ENCODE peak calls at places on chromosome 5, in seven cellular contexts. One of them, this sample, is unnamed.

GRCh38 chr5:16411741-16412455 is 53.7 kb downstream of the ZNF622 start:
- DNase-seq in effector memory CD8-positive, alpha-beta T cell: no peak
- DNase-seq in CD4-positive, alpha-beta T cell: no peak
- DNase-seq in NCI-H2171: no peak
- DNase-seq in GM12865: no peak
- DNase-seq in LoVo: no peak
- DNase-seq in naive thymus-derived CD8-positive, alpha-beta T cell: no peak
- DNase-seq in this sample: peak; percentile 10

GRCh38 chr5:6716634-6717149 is 3.5 kb downstream of the TENT4A start:
- DNase-seq in effector memory CD8-positive, alpha-beta T cell: no peak
- DNase-seq in CD4-positive, alpha-beta T cell: no peak
- DNase-seq in NCI-H2171: no peak
- DNase-seq in GM12865: no peak
- DNase-seq in LoVo: no peak
- DNase-seq in naive thymus-derived CD8-positive, alpha-beta T cell: no peak
- DNase-seq in this sample: no peak

GRCh38 chr5:39650234-39650816 is 225.5 kb upstream of the DAB2 start:
- DNase-seq in effector memory CD8-positive, alpha-beta T cell: no peak
- DNase-seq in CD4-positive, alpha-beta T cell: no peak
- DNase-seq in NCI-H2171: no peak
- DNase-seq in GM12865: no peak
- DNase-seq in LoVo: no peak
- DNase-seq in naive thymus-derived CD8-positive, alpha-beta T cell: no peak
- DNase-seq in this sample: no peak

GRCh38 chr5:41598011-41598410 is 87.6 kb upstream of the PLCXD3 start:
- DNase-seq in effector memory CD8-positive, alpha-beta T cell: no peak
- DNase-seq in CD4-positive, alpha-beta T cell: no peak
- DNase-seq in NCI-H2171: no peak
- DNase-seq in GM12865: no peak
- DNase-seq in LoVo: no peak
- DNase-seq in naive thymus-derived CD8-positive, alpha-beta T cell: no peak
- DNase-seq in this sample: peak; percentile 3

GRCh38 chr5:59067976-59068651 is 485.2 kb downstream of the RAB3C start:
- DNase-seq in effector memory CD8-positive, alpha-beta T cell: no peak
- DNase-seq in CD4-positive, alpha-beta T cell: no peak
- DNase-seq in NCI-H2171: no peak
- DNase-seq in GM12865: no peak
- DNase-seq in LoVo: no peak
- DNase-seq in naive thymus-derived CD8-positive, alpha-beta T cell: no peak
- DNase-seq in this sample: no peak

GRCh38 chr5:73729329-73729728 is 103.3 kb downstream of the ARHGEF28 start:
- DNase-seq in effector memory CD8-positive, alpha-beta T cell: no peak
- DNase-seq in CD4-positive, alpha-beta T cell: no peak
- DNase-seq in NCI-H2171: no peak
- DNase-seq in GM12865: no peak
- DNase-seq in LoVo: no peak
- DNase-seq in naive thymus-derived CD8-positive, alpha-beta T cell: no peak
- DNase-seq in this sample: no peak

GRCh38 chr5:1343931-1344901 is 683 bp downstream of the CLPTM1L start:
- DNase-seq in effector memory CD8-positive, alpha-beta T cell: no peak
- DNase-seq in CD4-positive, alpha-beta T cell: no peak
- DNase-seq in NCI-H2171: peak; percentile 51
- DNase-seq in GM12865: peak; percentile 26
- DNase-seq in LoVo: no peak
- DNase-seq in naive thymus-derived CD8-positive, alpha-beta T cell: no peak
- DNase-seq in this sample: no peak

GRCh38 chr5:98997000-98997399 is 68.2 kb upstream of the CHD1 start:
- DNase-seq in effector memory CD8-positive, alpha-beta T cell: no peak
- DNase-seq in CD4-positive, alpha-beta T cell: no peak
- DNase-seq in NCI-H2171: no peak
- DNase-seq in GM12865: no peak
- DNase-seq in LoVo: no peak
- DNase-seq in naive thymus-derived CD8-positive, alpha-beta T cell: no peak
- DNase-seq in this sample: no peak

GRCh38 chr5:34627794-34628193 is 28.3 kb upstream of the RAI14 start:
- DNase-seq in effector memory CD8-positive, alpha-beta T cell: no peak
- DNase-seq in CD4-positive, alpha-beta T cell: no peak
- DNase-seq in NCI-H2171: no peak
- DNase-seq in GM12865: no peak
- DNase-seq in LoVo: no peak
- DNase-seq in naive thymus-derived CD8-positive, alpha-beta T cell: no peak
- DNase-seq in this sample: peak; percentile 86

GRCh38 chr5:100890514-100891008 is 12.5 kb downstream of the ST8SIA4 start:
- DNase-seq in effector memory CD8-positive, alpha-beta T cell: no peak
- DNase-seq in CD4-positive, alpha-beta T cell: no peak
- DNase-seq in NCI-H2171: no peak
- DNase-seq in GM12865: peak; percentile 66
- DNase-seq in LoVo: peak; percentile 16
- DNase-seq in naive thymus-derived CD8-positive, alpha-beta T cell: no peak
- DNase-seq in this sample: no peak

GRCh38 chr5:173283318-173284288 is 44.6 kb downstream of the STC2 start:
- DNase-seq in effector memory CD8-positive, alpha-beta T cell: peak; percentile 15
- DNase-seq in CD4-positive, alpha-beta T cell: peak; percentile 50
- DNase-seq in NCI-H2171: peak; percentile 19
- DNase-seq in GM12865: peak; percentile 84
- DNase-seq in LoVo: peak; percentile 41
- DNase-seq in naive thymus-derived CD8-positive, alpha-beta T cell: peak; percentile 71
- DNase-seq in this sample: no peak

GRCh38 chr5:18465833-18466681 is 831.8 kb downstream of the TAF11L14 start:
- DNase-seq in effector memory CD8-positive, alpha-beta T cell: no peak
- DNase-seq in CD4-positive, alpha-beta T cell: no peak
- DNase-seq in NCI-H2171: peak; percentile 49
- DNase-seq in GM12865: peak; percentile 54
- DNase-seq in LoVo: peak; percentile 79
- DNase-seq in naive thymus-derived CD8-positive, alpha-beta T cell: no peak
- DNase-seq in this sample: peak; percentile 24

GRCh38 chr5:174793684-174794328 is 69.4 kb downstream of the MSX2 start:
- DNase-seq in effector memory CD8-positive, alpha-beta T cell: peak; percentile 1
- DNase-seq in CD4-positive, alpha-beta T cell: peak; percentile 11
- DNase-seq in NCI-H2171: no peak
- DNase-seq in GM12865: peak; percentile 48
- DNase-seq in LoVo: peak; percentile 67
- DNase-seq in naive thymus-derived CD8-positive, alpha-beta T cell: no peak
- DNase-seq in this sample: no peak

GRCh38 chr5:74192606-74193299 is 447.8 kb downstream of the ENC1 start:
- DNase-seq in effector memory CD8-positive, alpha-beta T cell: no peak
- DNase-seq in CD4-positive, alpha-beta T cell: no peak
- DNase-seq in NCI-H2171: no peak
- DNase-seq in GM12865: peak; percentile 15
- DNase-seq in LoVo: no peak
- DNase-seq in naive thymus-derived CD8-positive, alpha-beta T cell: no peak
- DNase-seq in this sample: no peak

GRCh38 chr5:75091597-75091996 is 39.2 kb upstream of the GCNT4 start:
- DNase-seq in effector memory CD8-positive, alpha-beta T cell: no peak
- DNase-seq in CD4-positive, alpha-beta T cell: no peak
- DNase-seq in NCI-H2171: no peak
- DNase-seq in GM12865: no peak
- DNase-seq in LoVo: no peak
- DNase-seq in naive thymus-derived CD8-positive, alpha-beta T cell: no peak
- DNase-seq in this sample: no peak

GRCh38 chr5:28725001-28725400 is 1686.6 kb upstream of the CDH9 start:
- DNase-seq in effector memory CD8-positive, alpha-beta T cell: no peak
- DNase-seq in CD4-positive, alpha-beta T cell: no peak
- DNase-seq in NCI-H2171: no peak
- DNase-seq in GM12865: no peak
- DNase-seq in LoVo: no peak
- DNase-seq in naive thymus-derived CD8-positive, alpha-beta T cell: no peak
- DNase-seq in this sample: no peak

GRCh38 chr5:72817076-72817476 is 615 bp downstream of the TNPO1 start:
- DNase-seq in effector memory CD8-positive, alpha-beta T cell: no peak
- DNase-seq in CD4-positive, alpha-beta T cell: peak; percentile 18
- DNase-seq in NCI-H2171: no peak
- DNase-seq in GM12865: peak; percentile 70
- DNase-seq in LoVo: peak; percentile 46
- DNase-seq in naive thymus-derived CD8-positive, alpha-beta T cell: peak; percentile 33
- DNase-seq in this sample: no peak

GRCh38 chr5:155167736-155168135 is 154.2 kb downstream of the KIF4B start:
- DNase-seq in effector memory CD8-positive, alpha-beta T cell: no peak
- DNase-seq in CD4-positive, alpha-beta T cell: no peak
- DNase-seq in NCI-H2171: no peak
- DNase-seq in GM12865: no peak
- DNase-seq in LoVo: no peak
- DNase-seq in naive thymus-derived CD8-positive, alpha-beta T cell: no peak
- DNase-seq in this sample: no peak

GRCh38 chr5:126594077-126594476 is 942 bp downstream of the ALDH7A1 start:
- DNase-seq in effector memory CD8-positive, alpha-beta T cell: no peak
- DNase-seq in CD4-positive, alpha-beta T cell: no peak
- DNase-seq in NCI-H2171: no peak
- DNase-seq in GM12865: no peak
- DNase-seq in LoVo: no peak
- DNase-seq in naive thymus-derived CD8-positive, alpha-beta T cell: no peak
- DNase-seq in this sample: no peak

GRCh38 chr5:159441441-159441840 is 111.2 kb upstream of the IL12B start:
- DNase-seq in effector memory CD8-positive, alpha-beta T cell: no peak
- DNase-seq in CD4-positive, alpha-beta T cell: no peak
- DNase-seq in NCI-H2171: no peak
- DNase-seq in GM12865: peak; percentile 38
- DNase-seq in LoVo: no peak
- DNase-seq in naive thymus-derived CD8-positive, alpha-beta T cell: no peak
- DNase-seq in this sample: no peak

GRCh38 chr5:180343110-180343845 is 9.9 kb downstream of the GFPT2 start:
- DNase-seq in effector memory CD8-positive, alpha-beta T cell: no peak
- DNase-seq in CD4-positive, alpha-beta T cell: no peak
- DNase-seq in NCI-H2171: no peak
- DNase-seq in GM12865: no peak
- DNase-seq in LoVo: no peak
- DNase-seq in naive thymus-derived CD8-positive, alpha-beta T cell: no peak
- DNase-seq in this sample: peak; percentile 58

GRCh38 chr5:95620030-95620869 is at the start of gene GPR150:
- DNase-seq in effector memory CD8-positive, alpha-beta T cell: peak; percentile 60
- DNase-seq in CD4-positive, alpha-beta T cell: peak; percentile 54
- DNase-seq in NCI-H2171: peak; percentile 19
- DNase-seq in GM12865: peak; percentile 89
- DNase-seq in LoVo: peak; percentile 4
- DNase-seq in naive thymus-derived CD8-positive, alpha-beta T cell: peak; percentile 50
- DNase-seq in this sample: no peak

GRCh38 chr5:110790673-110791072 is 51.9 kb downstream of the SLC25A46 start:
- DNase-seq in effector memory CD8-positive, alpha-beta T cell: no peak
- DNase-seq in CD4-positive, alpha-beta T cell: no peak
- DNase-seq in NCI-H2171: no peak
- DNase-seq in GM12865: no peak
- DNase-seq in LoVo: no peak
- DNase-seq in naive thymus-derived CD8-positive, alpha-beta T cell: no peak
- DNase-seq in this sample: peak; percentile 64

GRCh38 chr5:148805323-148806290 is 20.8 kb upstream of the ADRB2 start:
- DNase-seq in effector memory CD8-positive, alpha-beta T cell: no peak
- DNase-seq in CD4-positive, alpha-beta T cell: no peak
- DNase-seq in NCI-H2171: no peak
- DNase-seq in GM12865: peak; percentile 76
- DNase-seq in LoVo: no peak
- DNase-seq in naive thymus-derived CD8-positive, alpha-beta T cell: no peak
- DNase-seq in this sample: no peak

GRCh38 chr5:68962632-68963484 is 131.0 kb upstream of the SLC30A5 start:
- DNase-seq in effector memory CD8-positive, alpha-beta T cell: no peak
- DNase-seq in CD4-positive, alpha-beta T cell: no peak
- DNase-seq in NCI-H2171: no peak
- DNase-seq in GM12865: peak; percentile 32
- DNase-seq in LoVo: peak; percentile 72
- DNase-seq in naive thymus-derived CD8-positive, alpha-beta T cell: no peak
- DNase-seq in this sample: peak; percentile 23

GRCh38 chr5:117220730-117221129 is 646.1 kb upstream of the SEMA6A start:
- DNase-seq in effector memory CD8-positive, alpha-beta T cell: no peak
- DNase-seq in CD4-positive, alpha-beta T cell: no peak
- DNase-seq in NCI-H2171: no peak
- DNase-seq in GM12865: no peak
- DNase-seq in LoVo: no peak
- DNase-seq in naive thymus-derived CD8-positive, alpha-beta T cell: no peak
- DNase-seq in this sample: peak; percentile 1

GRCh38 chr5:169778622-169779596 is 141.8 kb downstream of the DOCK2 start:
- DNase-seq in effector memory CD8-positive, alpha-beta T cell: no peak
- DNase-seq in CD4-positive, alpha-beta T cell: no peak
- DNase-seq in NCI-H2171: no peak
- DNase-seq in GM12865: peak; percentile 84
- DNase-seq in LoVo: no peak
- DNase-seq in naive thymus-derived CD8-positive, alpha-beta T cell: no peak
- DNase-seq in this sample: no peak

GRCh38 chr5:115895821-115896220 is 54.1 kb downstream of the AP3S1 start:
- DNase-seq in effector memory CD8-positive, alpha-beta T cell: no peak
- DNase-seq in CD4-positive, alpha-beta T cell: no peak
- DNase-seq in NCI-H2171: no peak
- DNase-seq in GM12865: no peak
- DNase-seq in LoVo: no peak
- DNase-seq in naive thymus-derived CD8-positive, alpha-beta T cell: no peak
- DNase-seq in this sample: peak; percentile 13

GRCh38 chr5:167489202-167489601 is 802.2 kb upstream of the WWC1 start:
- DNase-seq in effector memory CD8-positive, alpha-beta T cell: no peak
- DNase-seq in CD4-positive, alpha-beta T cell: no peak
- DNase-seq in NCI-H2171: no peak
- DNase-seq in GM12865: peak; percentile 17
- DNase-seq in LoVo: no peak
- DNase-seq in naive thymus-derived CD8-positive, alpha-beta T cell: no peak
- DNase-seq in this sample: peak; percentile 40

GRCh38 chr5:135886136-135886535 is 9.5 kb downstream of the IL9 start:
- DNase-seq in effector memory CD8-positive, alpha-beta T cell: no peak
- DNase-seq in CD4-positive, alpha-beta T cell: no peak
- DNase-seq in NCI-H2171: no peak
- DNase-seq in GM12865: no peak
- DNase-seq in LoVo: no peak
- DNase-seq in naive thymus-derived CD8-positive, alpha-beta T cell: no peak
- DNase-seq in this sample: no peak

GRCh38 chr5:58475404-58475803 is 15.5 kb upstream of the PLK2 start:
- DNase-seq in effector memory CD8-positive, alpha-beta T cell: no peak
- DNase-seq in CD4-positive, alpha-beta T cell: no peak
- DNase-seq in NCI-H2171: no peak
- DNase-seq in GM12865: no peak
- DNase-seq in LoVo: no peak
- DNase-seq in naive thymus-derived CD8-positive, alpha-beta T cell: no peak
- DNase-seq in this sample: no peak

GRCh38 chr5:134133213-134133994 is 18.9 kb downstream of the TCF7 start:
- DNase-seq in effector memory CD8-positive, alpha-beta T cell: no peak
- DNase-seq in CD4-positive, alpha-beta T cell: no peak
- DNase-seq in NCI-H2171: no peak
- DNase-seq in GM12865: no peak
- DNase-seq in LoVo: no peak
- DNase-seq in naive thymus-derived CD8-positive, alpha-beta T cell: no peak
- DNase-seq in this sample: no peak

This sample was measured in non-pigmented ciliary epithelial cell.